ENCODE peak calls at places on chromosomes 16 and 17, in four cellular contexts. K is sigmoid colon, U is cardiac muscle cell, B is A673. M is an unnamed sample. For H3K4me1, the result is how much of the 10 kb centered on the place peaks cover.

GRCh38 chr16:61909074-61909473 is 127.2 kb downstream of the CDH8 start:
- DNase-seq in B (no peak), K (no peak), U (no peak), M (no peak)

GRCh38 chr17:66767164-66767933 is 67.6 kb upstream of the CACNG5 start:
- DNase-seq in B (no peak), U (no peak), K (no peak), M (no peak)

GRCh38 chr16:3623642-3624041 is 12.2 kb upstream of the SLX4 start:
- DNase-seq in K (no peak), B (no peak), U (no peak), M (no peak)

GRCh38 chr16:59042296-59042695 is 308.2 kb upstream of the GOT2 start:
- DNase-seq in U (no peak), K (no peak), B (no peak), M (no peak)

GRCh38 chr17:66946251-66946650 is 18.3 kb upstream of the CACNG4 start:
- DNase-seq in B (no peak), U (no peak), K (no peak), M (no peak)

GRCh38 chr16:64920211-64920610 is 201.7 kb downstream of the CDH11 start:
- DNase-seq in U (peak), B (no peak), K (no peak), M (no peak)

GRCh38 chr16:71600822-71601221 is 23.9 kb upstream of the TAT start:
- DNase-seq in B (no peak), K (no peak), U (no peak), M (no peak)

GRCh38 chr17:73652886-73653480 is 8.7 kb upstream of the SDK2 start:
- DNase-seq in U (no peak), B (no peak), K (no peak), M (no peak)

GRCh38 chr17:62321451-62321850 is 58.9 kb upstream of the EFCAB3 start:
- DNase-seq in K (no peak), U (peak), B (no peak), M (no peak)

GRCh38 chr16:28974007-28974436 is 556 bp upstream of the SPNS1 start:
- DNase-seq in B (peak), U (peak), K (no peak), M (peak)

GRCh38 chr17:57342141-57342540 is 85.8 kb downstream of the MSI2 start:
- DNase-seq in U (no peak), B (no peak), K (no peak), M (no peak)

GRCh38 chr17:57342963-57343589 is 86.8 kb downstream of the MSI2 start:
- DNase-seq in U (no peak), B (no peak), K (no peak), M (no peak)

GRCh38 chr17:57341611-57342010 is 85.3 kb downstream of the MSI2 start:
- DNase-seq in U (no peak), K (no peak), B (no peak), M (no peak)

GRCh38 chr17:57338257-57338919 is 82.1 kb downstream of the MSI2 start:
- DNase-seq in U (no peak), K (no peak), B (no peak), M (no peak)

DNA sequence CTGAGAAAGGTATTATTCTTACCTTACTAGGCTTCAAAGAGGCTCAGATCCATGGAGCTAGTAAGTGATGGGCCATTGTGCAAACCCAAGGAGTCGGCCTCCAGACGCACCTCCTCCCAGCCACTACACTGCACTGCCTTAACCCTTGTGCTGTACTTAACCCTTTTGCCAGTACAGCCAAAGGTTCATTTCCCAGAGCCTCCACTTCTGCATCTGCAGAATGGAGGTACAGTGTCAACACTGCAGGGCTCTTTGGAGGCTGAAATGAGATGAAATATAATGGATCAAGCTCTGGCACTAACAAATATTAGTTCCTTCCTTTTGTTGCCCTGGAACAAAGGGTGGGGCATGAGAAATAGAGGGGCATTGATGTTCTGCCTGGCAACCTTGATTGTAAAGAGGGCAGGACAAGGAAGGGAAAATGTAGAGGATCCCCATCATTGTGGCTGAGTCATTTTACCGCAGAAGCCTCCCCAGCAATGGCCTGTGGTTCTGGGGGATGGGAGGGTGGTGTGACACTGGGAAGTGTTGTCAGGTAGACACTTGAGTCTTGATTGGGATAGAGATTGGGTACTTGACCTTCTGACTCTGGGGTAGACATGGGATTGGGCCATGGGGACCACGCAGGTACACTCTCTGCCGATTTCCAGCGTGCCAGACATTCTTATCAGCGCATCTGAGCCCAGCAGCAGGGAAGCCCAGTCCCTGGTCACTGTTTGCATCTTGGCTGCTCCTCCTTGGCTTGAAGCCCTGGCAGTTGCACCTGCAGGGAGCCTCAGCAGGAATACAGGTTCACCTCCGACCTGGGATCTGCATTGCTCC is 84.0 kb downstream of the MSI2 start:
- DNase-seq in K (no peak), B (no peak), U (no peak), M (no peak)
- H3K4me1 ChIP-seq in K (under half), B (under half), U (under half), M (under half)

DNA sequence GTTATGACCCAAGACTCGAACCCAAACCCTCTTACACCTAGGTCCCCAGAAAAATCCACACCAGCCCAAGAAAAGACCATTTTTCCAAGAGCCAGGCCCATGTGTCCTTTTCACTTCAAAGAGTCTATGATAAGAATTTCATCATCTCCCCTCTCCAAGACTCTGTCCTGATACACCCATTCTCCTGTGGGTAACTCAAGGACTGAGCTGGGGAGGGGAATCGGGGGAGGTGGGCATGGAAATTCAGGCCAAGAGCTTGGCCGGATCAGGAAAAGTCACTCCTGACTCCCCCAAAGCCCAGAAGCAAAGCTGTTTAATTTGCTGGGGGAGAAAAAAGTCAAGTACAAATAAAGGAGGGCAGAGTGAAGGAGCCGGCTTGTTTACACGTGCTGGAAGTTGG is 3.7 kb downstream of the ACLY start:
- DNase-seq in B (no peak), U (no peak), K (no peak), M (no peak)
- H3K4me1 ChIP-seq in B (under half), U (under half), K (under half), M (under half)

GRCh38 chr16:54285414-54286066 is 1.0 kb downstream of the IRX3 start:
- DNase-seq in K (no peak), B (peak), U (peak), M (no peak)

GRCh38 chr16:54282923-54283734 is 3.5 kb downstream of the IRX3 start:
- DNase-seq in K (no peak), U (no peak), B (no peak), M (no peak)

GRCh38 chr16:54283735-54284318 is 2.8 kb downstream of the IRX3 start:
- DNase-seq in K (no peak), U (peak), B (peak), M (no peak)

GRCh38 chr16:54284931-54285413 is 1.6 kb downstream of the IRX3 start:
- DNase-seq in B (peak), U (peak), K (no peak), M (no peak)

DNA sequence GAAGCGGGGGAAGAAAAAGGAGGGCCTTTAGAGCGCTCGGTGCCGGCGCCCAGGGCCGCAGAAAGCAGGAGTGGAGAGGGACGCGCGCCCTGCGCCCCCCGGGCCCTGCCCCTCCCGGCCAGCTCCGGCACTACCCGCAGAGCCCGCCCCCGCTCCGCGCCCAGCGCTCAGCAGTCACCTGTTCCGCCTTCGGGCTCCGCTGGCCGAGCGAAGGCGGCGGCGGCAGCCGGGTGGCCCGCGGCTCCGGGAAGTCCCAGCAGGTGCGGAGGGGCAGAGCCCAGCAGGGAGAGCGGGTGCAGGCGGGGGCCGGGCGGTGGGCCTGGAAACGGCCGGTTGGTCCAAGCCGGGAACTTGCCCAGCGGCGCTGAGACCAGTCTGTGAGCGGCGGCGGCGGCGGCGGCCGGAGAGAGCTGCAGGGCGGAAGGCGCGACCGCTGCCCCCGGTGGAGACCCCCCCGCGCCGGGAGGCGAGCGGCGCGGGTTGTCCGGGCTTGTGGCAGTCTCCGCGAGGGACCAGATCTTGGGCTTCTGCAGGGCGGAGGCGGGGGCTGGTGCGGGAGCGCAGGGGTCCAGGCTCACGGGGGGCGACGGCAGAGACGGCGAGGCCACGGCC is 2.2 kb downstream of the IRX3 start:
- DNase-seq in U (no peak), B (no peak), K (no peak), M (no peak)
- H3K4me1 ChIP-seq in U (under half), B (under half), K (half or more), M (under half)

DNA sequence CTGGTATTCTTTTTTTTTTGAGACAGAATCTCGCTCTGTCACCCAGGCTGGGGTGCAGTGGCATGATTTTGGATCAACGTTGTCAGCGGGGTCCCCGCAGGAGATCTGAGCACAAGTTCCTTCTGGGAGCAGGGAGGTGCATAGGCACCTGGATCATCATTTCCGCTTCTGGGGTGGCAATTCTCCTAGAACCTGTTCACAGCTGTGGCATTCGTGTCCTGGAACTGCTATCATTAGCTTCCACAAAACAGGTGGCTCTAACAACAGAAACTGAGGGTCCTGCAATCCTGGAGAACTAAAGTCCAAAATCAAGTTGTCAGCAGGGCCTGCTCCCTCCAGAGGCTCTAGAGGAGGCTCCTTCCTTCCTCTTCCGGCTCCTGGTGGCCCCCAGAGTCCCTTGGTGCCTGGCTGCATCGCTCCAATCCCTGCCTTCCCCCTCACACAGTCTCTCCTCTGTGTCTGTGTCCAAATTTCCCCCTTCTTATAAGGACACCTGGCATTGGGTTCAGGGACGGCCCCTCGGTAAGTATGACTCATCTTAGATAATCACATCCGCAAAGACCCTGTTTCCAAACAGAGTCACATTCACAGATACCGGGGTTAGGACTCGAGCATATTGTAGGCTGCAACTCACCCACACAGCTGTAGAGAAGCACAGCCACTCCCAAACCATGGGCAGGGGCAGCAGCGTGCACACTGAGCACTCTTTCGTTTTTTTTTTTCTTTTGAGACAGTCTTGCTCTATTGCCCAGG is 43.5 kb upstream of the KLHDC4 start:
- DNase-seq in K (no peak), U (peak), B (peak), M (no peak)
- H3K4me1 ChIP-seq in K (under half), U (under half), B (under half), M (under half)

M was measured in keratinocyte.